ENCODE peak calls at places on chromosomes 12 and 14, in five cellular contexts. G is CD8-positive, alpha-beta T cell; Q is cardiac fibroblast; M is fibroblast of mammary gland; J is aorta. F is an unnamed sample.

GRCh38 chr12:18120899-18121298 is 30.9 kb upstream of the RERGL start:
- DNase-seq in G (no peak), Q (no peak), M (no peak), J (no peak), F (no peak)

GRCh38 chr14:91410781-91411536 is 6.7 kb downstream of the CCDC88C start:
- DNase-seq in G (no peak), Q (no peak), M (no peak), J (no peak), F (no peak)

GRCh38 chr12:59972941-59973340 is 377.1 kb downstream of the SLC16A7 start:
- DNase-seq in G (no peak), Q (peak; percentile 60), M (peak; percentile 77), J (no peak), F (no peak)

GRCh38 chr14:66099931-66100330 is 386.2 kb upstream of the CCDC196 start:
- DNase-seq in G (no peak), Q (no peak), M (no peak), J (no peak), F (no peak)

GRCh38 chr14:24392327-24393098 is 6.3 kb upstream of the NYNRIN start:
- DNase-seq in G (no peak), Q (peak; percentile 79), M (peak; percentile 63), J (no peak), F (peak; percentile 64)

GRCh38 chr12:497501-498160 is 37.9 kb downstream of the B4GALNT3 start:
- DNase-seq in G (no peak), Q (no peak), M (no peak), J (no peak), F (no peak)

GRCh38 chr14:38145142-38145541 is 62.6 kb upstream of the SSTR1 start:
- DNase-seq in G (no peak), Q (no peak), M (no peak), J (no peak), F (no peak)

GRCh38 chr12:71780207-71780822 is 25.7 kb downstream of the RAB21 start:
- DNase-seq in G (peak; percentile 50), Q (peak; percentile 68), M (peak; percentile 60), J (no peak), F (peak; percentile 29)

GRCh38 chr12:120971299-120972180 is 6.8 kb upstream of the HNF1A start:
- DNase-seq in G (peak; percentile 27), Q (peak; percentile 72), M (peak; percentile 65), J (no peak), F (no peak)

GRCh38 chr12:64459388-64460024 is 7.6 kb downstream of the TBK1 start:
- DNase-seq in G (no peak), Q (peak; percentile 35), M (peak; percentile 19), J (no peak), F (no peak)

GRCh38 chr12:76455582-76456345 is 103.8 kb downstream of the OSBPL8 start:
- DNase-seq in G (no peak), Q (peak; percentile 96), M (peak; percentile 91), J (no peak), F (peak; percentile 8)

GRCh38 chr14:72777636-72778035 is 116.3 kb downstream of the DPF3 start:
- DNase-seq in G (no peak), Q (no peak), M (no peak), J (no peak), F (no peak)

GRCh38 chr12:4850857-4851380 is 58.8 kb upstream of the KCNA1 start:
- DNase-seq in G (no peak), Q (no peak), M (no peak), J (no peak), F (no peak)

GRCh38 chr12:130818381-130819247 is 20.4 kb downstream of the STX2 start:
- DNase-seq in G (peak; percentile 82), Q (peak; percentile 38), M (peak; percentile 57), J (peak; percentile 73), F (peak; percentile 99)

GRCh38 chr14:100687386-100687785 is 39.3 kb upstream of the DLK1 start:
- DNase-seq in G (no peak), Q (no peak), M (no peak), J (no peak), F (no peak)

GRCh38 chr12:15601210-15601800 is 187.9 kb downstream of the EPS8 start:
- DNase-seq in G (no peak), Q (peak; percentile 96), M (peak; percentile 99), J (no peak), F (no peak)

GRCh38 chr14:55864890-55865655 is 253.1 kb upstream of the PELI2 start:
- DNase-seq in G (no peak), Q (no peak), M (no peak), J (no peak), F (peak; percentile 76)

GRCh38 chr14:77457115-77457521 is 283 bp downstream of the VIPAS39 start:
- DNase-seq in G (no peak), Q (no peak), M (peak; percentile 42), J (peak; percentile 52), F (no peak)

GRCh38 chr12:101670007-101670671 is 27.3 kb upstream of the CHPT1 start:
- DNase-seq in G (peak; percentile 24), Q (peak; percentile 66), M (peak; percentile 66), J (no peak), F (peak; percentile 14)

GRCh38 chr12:27534765-27535161 is 10.8 kb downstream of the PPFIBP1 start:
- DNase-seq in G (no peak), Q (no peak), M (no peak), J (no peak), F (no peak)
- H3K4me3 ChIP-seq in G (no peak overlapping the region), Q (no peak overlapping the region), M (no peak overlapping the region), J (no peak overlapping the region), F (no peak overlapping the region)

GRCh38 chr12:123396543-123396942 is 12.6 kb downstream of the KMT5A start:
- DNase-seq in G (no peak), Q (no peak), M (no peak), J (no peak), F (no peak)
- H3K4me3 ChIP-seq in G (no peak overlapping the region), Q (no peak overlapping the region), M (no peak overlapping the region), J (no peak overlapping the region), F (no peak overlapping the region)

DNA sequence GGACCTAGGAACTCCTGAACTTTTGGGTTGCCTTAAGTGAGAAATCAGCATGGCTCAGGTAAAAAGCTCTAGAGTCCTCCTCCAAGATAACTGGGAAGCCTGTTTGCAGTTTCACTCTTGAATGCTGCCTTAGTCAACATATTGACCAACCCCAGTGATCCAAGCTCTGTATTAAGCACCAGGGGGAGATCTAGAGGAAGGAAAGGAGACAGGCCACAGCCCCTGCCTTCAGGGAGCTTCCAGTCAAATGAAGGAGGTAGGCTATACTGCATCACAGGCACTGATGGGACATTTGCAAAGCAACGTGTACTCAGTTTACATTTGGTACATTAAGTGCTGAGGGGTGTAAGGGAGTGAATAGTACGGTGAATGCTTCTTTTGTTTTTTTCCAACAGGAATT is 1.2 kb upstream of the CSAD start:
- DNase-seq in G (no peak), Q (no peak), M (peak; percentile 11), J (no peak), F (no peak)
- H3K4me3 ChIP-seq in G (peak overlapping the region; percentile 78), Q (peak overlapping the region; percentile 81), M (peak overlapping the region; percentile 69), J (peak overlapping the region; percentile 12), F (no peak overlapping the region)

DNA sequence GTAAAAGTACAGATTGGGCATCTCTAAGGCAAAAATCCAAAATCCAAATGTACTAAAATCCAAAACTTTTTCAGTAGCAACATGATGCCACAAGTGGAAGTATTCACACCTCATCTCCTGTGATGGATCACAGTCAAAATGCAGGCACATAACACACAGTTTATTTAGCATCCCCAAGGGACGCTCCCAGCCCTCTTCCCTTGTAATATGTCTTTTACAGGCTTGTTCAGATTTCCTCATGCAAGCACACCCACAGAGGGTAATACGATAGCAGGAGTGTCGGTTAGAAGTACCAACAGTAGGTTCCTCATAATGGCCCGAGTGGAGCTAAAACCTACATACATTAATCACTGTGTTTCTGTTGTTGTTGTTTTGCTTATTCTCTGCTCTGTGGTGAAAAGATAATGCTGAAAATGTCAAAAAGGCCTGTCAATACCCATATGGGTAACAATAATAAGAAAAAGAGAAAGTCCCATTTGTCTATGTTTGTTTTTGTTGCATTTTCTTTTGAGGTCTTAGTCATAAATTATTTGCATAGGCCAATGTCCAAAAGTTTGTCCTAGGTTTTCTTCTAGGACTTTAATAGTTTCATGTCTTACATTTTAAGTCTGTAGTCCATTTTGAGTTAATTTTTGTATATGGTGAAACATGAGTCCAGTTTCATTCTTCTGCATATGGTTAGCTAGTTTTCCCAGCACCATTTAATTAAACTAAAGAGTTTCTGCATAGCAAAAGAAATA is 133.1 kb downstream of the LRIG3 start:
- DNase-seq in G (no peak), Q (peak; percentile 45), M (no peak), J (no peak), F (no peak)
- H3K4me3 ChIP-seq in G (no peak overlapping the region), Q (no peak overlapping the region), M (no peak overlapping the region), J (no peak overlapping the region), F (no peak overlapping the region)

GRCh38 chr14:60151715-60152114 is 13.5 kb downstream of the DHRS7 start:
- DNase-seq in G (peak; percentile 65), Q (peak; percentile 96), M (peak; percentile 93), J (peak; percentile 85), F (no peak)
- H3K4me3 ChIP-seq in G (no peak overlapping the region), Q (no peak overlapping the region), M (no peak overlapping the region), J (no peak overlapping the region), F (no peak overlapping the region)

GRCh38 chr12:46492471-46493351 is 120.1 kb upstream of the SLC38A2 start:
- DNase-seq in G (no peak), Q (peak; percentile 98), M (peak; percentile 94), J (no peak), F (no peak)
- H3K4me3 ChIP-seq in G (no peak overlapping the region), Q (no peak overlapping the region), M (no peak overlapping the region), J (no peak overlapping the region), F (no peak overlapping the region)

GRCh38 chr12:113469893-113470743 is 1.6 kb downstream of the LHX5 start:
- DNase-seq in G (no peak), Q (no peak), M (no peak), J (no peak), F (no peak)

GRCh38 chr12:113473400-113473799 is 1.7 kb upstream of the LHX5 start:
- DNase-seq in G (no peak), Q (no peak), M (no peak), J (no peak), F (no peak)

GRCh38 chr12:113470871-113471618 is 626 bp downstream of the LHX5 start:
- DNase-seq in G (no peak), Q (no peak), M (no peak), J (no peak), F (peak; percentile 70)

GRCh38 chr12:113472191-113473190 is 820 bp upstream of the LHX5 start:
- DNase-seq in G (no peak), Q (no peak), M (no peak), J (no peak), F (peak; percentile 89)

GRCh38 chr12:113471619-113472171 is at the start of gene LHX5:
- DNase-seq in G (no peak), Q (no peak), M (peak; percentile 28), J (no peak), F (peak; percentile 83)
- H3K4me3 ChIP-seq in G (no peak within 1 kb of the TSS), Q (no peak within 1 kb of the TSS), M (no peak within 1 kb of the TSS), J (no peak within 1 kb of the TSS), F (peak within 1 kb of the TSS; percentile 24)

GRCh38 chr14:31181271-31181670 is 26.3 kb downstream of the HECTD1 start:
- DNase-seq in G (no peak), Q (no peak), M (no peak), J (no peak), F (no peak)
- H3K4me3 ChIP-seq in G (no peak overlapping the region), Q (no peak overlapping the region), M (no peak overlapping the region), J (no peak overlapping the region), F (no peak overlapping the region)

F was measured in H7.